ENCODE peak calls at places on chromosomes 13 and 19, in six cellular contexts. C, R, B, L, Z and I are unnamed samples.

GRCh38 chr19:33812388-33813330 is 16.0 kb downstream of the KCTD15 start:
- DNase-seq in L (no peak), Z (no peak), C (no peak), B (no peak), R (no peak), I (no peak)

GRCh38 chr13:30738526-30738925 is 3.2 kb downstream of the ALOX5AP start:
- DNase-seq in B (no peak), R (no peak), C (no peak), L (no peak), Z (peak; percentile 34), I (no peak)

GRCh38 chr19:17830567-17831418 is 9.5 kb upstream of the INSL3 start:
- DNase-seq in C (peak; percentile 86), Z (peak; percentile 97), L (no peak), R (peak; percentile 34), B (peak; percentile 73), I (peak; percentile 81)

GRCh38 chr19:45790942-45791341 is 1.7 kb downstream of the DMWD start:
- DNase-seq in Z (no peak), C (no peak), L (no peak), R (no peak), B (no peak), I (no peak)

GRCh38 chr13:35978607-35979316 is 152.4 kb downstream of the DCLK1 start:
- DNase-seq in C (peak; percentile 64), B (peak; percentile 69), R (peak; percentile 61), L (no peak), Z (no peak), I (peak; percentile 81)

GRCh38 chr19:45793178-45793564 is 526 bp upstream of the DMWD start:
- DNase-seq in Z (no peak), R (no peak), L (no peak), B (no peak), C (no peak), I (no peak)

GRCh38 chr19:29714371-29714952 is 599 bp downstream of the C19orf12 start:
- DNase-seq in R (no peak), L (no peak), C (peak; percentile 22), Z (no peak), B (peak; percentile 10), I (no peak)

GRCh38 chr13:74174810-74175209 is 40.6 kb upstream of the KLF12 start:
- DNase-seq in R (no peak), Z (no peak), B (no peak), L (no peak), C (no peak), I (no peak)

GRCh38 chr19:39308531-39309304 is 11.9 kb downstream of the LRFN1 start:
- DNase-seq in B (peak; percentile 32), R (no peak), Z (peak; percentile 96), L (no peak), C (no peak), I (no peak)

GRCh38 chr13:27174766-27175455 is 3.3 kb upstream of the USP12 start:
- DNase-seq in Z (no peak), L (no peak), R (peak; percentile 76), C (no peak), B (peak; percentile 71), I (no peak)

GRCh38 chr13:29503041-29503837 is 92.2 kb downstream of the SLC7A1 start:
- DNase-seq in L (no peak), C (peak; percentile 67), Z (peak; percentile 84), B (no peak), R (no peak), I (peak; percentile 32)

GRCh38 chr13:74868044-74868443 is 613.9 kb downstream of the TBC1D4 start:
- DNase-seq in C (peak; percentile 16), B (peak; percentile 61), Z (no peak), R (no peak), L (no peak), I (no peak)

GRCh38 chr13:95608640-95609280 is 35.7 kb downstream of the DZIP1 start:
- DNase-seq in C (no peak), B (peak; percentile 36), L (no peak), R (peak; percentile 20), Z (no peak), I (no peak)

GRCh38 chr13:71320452-71320851 is 546.6 kb downstream of the DACH1 start:
- DNase-seq in B (peak; percentile 0), C (no peak), R (no peak), L (no peak), Z (no peak), I (peak; percentile 62)

GRCh38 chr13:106083620-106084350 is 451.7 kb downstream of the EFNB2 start:
- DNase-seq in B (peak; percentile 58), L (no peak), Z (peak; percentile 47), C (peak; percentile 65), R (peak; percentile 26), I (peak; percentile 77)

GRCh38 chr19:6164906-6165531 is 29.6 kb downstream of the ACSBG2 start:
- DNase-seq in Z (no peak), B (peak; percentile 5), L (no peak), R (no peak), C (no peak), I (no peak)

GRCh38 chr13:84096221-84096620 is 213.9 kb upstream of the SLITRK1 start:
- DNase-seq in Z (no peak), B (no peak), R (peak; percentile 1), L (no peak), C (no peak), I (no peak)

GRCh38 chr13:29543230-29544215 is 52.0 kb downstream of the SLC7A1 start:
- DNase-seq in L (peak; percentile 11), C (no peak), R (no peak), B (peak; percentile 39), Z (peak; percentile 47), I (peak; percentile 45)

GRCh38 chr13:39526499-39526898 is 76.5 kb downstream of the LHFPL6 start:
- DNase-seq in R (no peak), Z (no peak), L (no peak), C (no peak), B (no peak), I (no peak)

GRCh38 chr19:13099073-13099999 is 3.3 kb downstream of the LYL1 start:
- DNase-seq in Z (peak; percentile 78), C (no peak), B (no peak), L (no peak), R (peak; percentile 15), I (peak; percentile 88)

GRCh38 chr13:87123987-87124784 is 547.0 kb upstream of the SLITRK5 start:
- DNase-seq in Z (peak; percentile 48), R (peak; percentile 98), C (peak; percentile 75), L (no peak), B (peak; percentile 98), I (no peak)

GRCh38 chr19:35693835-35694599 is 10.3 kb upstream of the ZBTB32 start:
- DNase-seq in R (peak; percentile 73), Z (peak; percentile 90), L (peak; percentile 89), C (peak; percentile 93), B (peak; percentile 90), I (peak; percentile 90)

GRCh38 chr19:36436531-36436930 is 18.1 kb upstream of the ZFP82 start:
- DNase-seq in C (no peak), L (no peak), Z (no peak), B (peak; percentile 28), R (no peak), I (peak; percentile 36)

GRCh38 chr19:54188224-54188871 is 1.0 kb downstream of the MBOAT7 start:
- DNase-seq in R (no peak), L (peak; percentile 21), B (peak; percentile 75), Z (peak; percentile 34), C (peak; percentile 61), I (peak; percentile 91)

GRCh38 chr13:99614465-99614885 is 113.2 kb downstream of the TM9SF2 start:
- DNase-seq in Z (peak; percentile 62), R (no peak), L (no peak), B (no peak), C (no peak), I (peak; percentile 71)

GRCh38 chr19:58474291-58474996 is 1.7 kb upstream of the ZNF446 start:
- DNase-seq in R (peak; percentile 31), Z (no peak), C (peak; percentile 55), B (peak; percentile 56), L (no peak), I (no peak)

GRCh38 chr13:46146898-46147297 is 35.1 kb downstream of the LCP1 start:
- DNase-seq in R (peak; percentile 10), B (peak; percentile 47), Z (peak; percentile 51), C (peak; percentile 61), L (no peak), I (no peak)

GRCh38 chr13:75870397-75870801 is 234.3 kb downstream of the LMO7 start:
- DNase-seq in Z (no peak), R (peak; percentile 14), B (peak; percentile 45), C (peak; percentile 59), L (no peak), I (peak; percentile 38)

GRCh38 chr19:14770136-14770535 is 8.2 kb downstream of the ADGRE2 start:
- DNase-seq in B (no peak), L (no peak), Z (peak; percentile 7), R (no peak), C (no peak), I (no peak)

GRCh38 chr19:28633223-28634030 is 579.5 kb downstream of the UQCRFS1 start:
- DNase-seq in R (no peak), L (no peak), Z (peak; percentile 81), C (peak; percentile 65), B (peak; percentile 75), I (peak; percentile 7)

GRCh38 chr13:32878172-32878571 is 138.1 kb upstream of the KL start:
- DNase-seq in R (no peak), Z (no peak), C (no peak), L (no peak), B (peak; percentile 53), I (no peak)

GRCh38 chr19:45640849-45641273 is 1.7 kb upstream of the EML2 start:
- DNase-seq in B (no peak), C (no peak), Z (peak; percentile 86), L (peak; percentile 21), R (no peak), I (no peak)

GRCh38 chr13:50917572-50917971 is 8.0 kb downstream of the RNASEH2B start:
- DNase-seq in L (no peak), R (no peak), Z (no peak), B (peak; percentile 24), C (no peak), I (peak; percentile 11)

GRCh38 chr19:51006406-51006805 is 5.0 kb upstream of the KLK8 start:
- DNase-seq in L (no peak), B (no peak), R (no peak), C (no peak), Z (no peak), I (no peak)

GRCh38 chr13:51624695-51625345 is 40.6 kb downstream of the WDFY2 start:
- DNase-seq in R (no peak), C (no peak), B (no peak), Z (no peak), L (no peak), I (no peak)